ENCODE peak calls at places on chromosomes 4 and X, in ten cellular contexts. S, G, O, E, F, A, L, Q, T and M are unnamed samples. For H3K27me3, the result is how much of the 10 kb centered on the place peaks cover.

GRCh38 chr4:70746179-70746839 is 24.5 kb downstream of the RUFY3 start:
- DNase-seq in A (no peak), O (no peak), L (no peak), S (no peak), G (peak), E (no peak), Q (no peak), F (no peak), T (no peak), M (peak)

GRCh38 chr4:153950100-153950979 is 161.5 kb upstream of the SFRP2 start:
- DNase-seq in T (no peak), A (peak), F (no peak), E (no peak), O (no peak), S (peak), L (no peak), G (no peak), Q (no peak), M (no peak)

GRCh38 chrX:48974574-48974973 is 2.9 kb upstream of the KCND1 start:
- DNase-seq in O (no peak), E (no peak), S (no peak), A (no peak), G (no peak), L (no peak), T (no peak), Q (no peak), F (no peak), M (no peak)

GRCh38 chr4:20126906-20127305 is 124.8 kb upstream of the SLIT2 start:
- DNase-seq in T (no peak), Q (no peak), L (no peak), G (peak), E (no peak), O (no peak), F (no peak), A (no peak), S (no peak), M (no peak)

GRCh38 chrX:68895339-68896250 is 66.8 kb downstream of the EFNB1 start:
- DNase-seq in T (no peak), A (peak), Q (no peak), F (peak), L (no peak), E (peak), S (no peak), O (peak), G (no peak), M (no peak)

GRCh38 chr4:128481752-128482480 is 194.3 kb upstream of the PGRMC2 start:
- DNase-seq in E (no peak), Q (no peak), A (no peak), F (no peak), L (no peak), O (no peak), S (no peak), T (no peak), G (no peak), M (no peak)

GRCh38 chr4:88110826-88111225 is 47.6 kb downstream of the ABCG2 start:
- DNase-seq in E (no peak), G (no peak), T (no peak), F (no peak), A (no peak), S (no peak), Q (no peak), L (no peak), O (no peak), M (no peak)

GRCh38 chr4:113026556-113026955 is 22.9 kb upstream of the ANK2 start:
- DNase-seq in O (no peak), L (no peak), G (peak), S (no peak), A (no peak), F (no peak), T (no peak), Q (no peak), E (no peak), M (no peak)

GRCh38 chr4:178937130-178937529 is 1494.9 kb upstream of the AGA start:
- DNase-seq in F (no peak), T (no peak), A (no peak), O (no peak), G (no peak), S (no peak), E (no peak), L (no peak), Q (no peak), M (no peak)

GRCh38 chrX:15913161-15913560 is 58.5 kb upstream of the AP1S2 start:
- DNase-seq in G (no peak), F (no peak), E (no peak), Q (no peak), A (no peak), S (no peak), L (no peak), T (peak), O (no peak), M (no peak)

GRCh38 chrX:116462843-116463242 is at the start of gene CT83:
- DNase-seq in O (no peak), A (no peak), E (no peak), T (no peak), L (no peak), F (no peak), G (no peak), S (no peak), Q (no peak), M (no peak)

GRCh38 chrX:12977761-12978204 is 2.9 kb downstream of the TMSB4X start:
- DNase-seq in T (no peak), G (no peak), E (no peak), O (no peak), F (no peak), A (no peak), L (no peak), Q (no peak), S (no peak), M (no peak)

GRCh38 chrX:24748196-24748595 is 54.5 kb downstream of the POLA1 start:
- DNase-seq in F (no peak), L (no peak), E (no peak), G (no peak), O (no peak), T (no peak), Q (no peak), A (no peak), S (no peak), M (no peak)

GRCh38 chrX:137915466-137915865 is 349.5 kb downstream of the ZIC3 start:
- DNase-seq in O (no peak), S (no peak), G (no peak), F (no peak), A (no peak), Q (no peak), E (no peak), L (no peak), T (no peak), M (no peak)

GRCh38 chrX:40153335-40154221 is 55.8 kb upstream of the BCOR start:
- DNase-seq in Q (no peak), A (peak), S (peak), T (peak), O (peak), E (peak), F (peak), G (no peak), L (no peak), M (no peak)

GRCh38 chr4:145670422-145670821 is 9.5 kb upstream of the C4orf51 start:
- DNase-seq in L (no peak), Q (no peak), A (no peak), S (no peak), T (no peak), G (no peak), O (no peak), E (no peak), F (no peak), M (no peak)

GRCh38 chr4:103150677-103151076 is 47.5 kb downstream of the CENPE start:
- DNase-seq in S (no peak), G (peak), E (no peak), T (no peak), L (peak), Q (no peak), O (no peak), F (no peak), A (no peak), M (no peak)

GRCh38 chr4:7485096-7485495 is 50.4 kb upstream of the PSAPL1 start:
- DNase-seq in O (no peak), S (no peak), E (no peak), L (no peak), Q (no peak), G (no peak), T (no peak), F (peak), A (no peak), M (no peak)

GRCh38 chrX:43655151-43655676 is 885 bp upstream of the MAOA start:
- DNase-seq in E (peak), F (peak), Q (no peak), T (peak), O (peak), A (peak), S (peak), G (peak), L (no peak), M (peak)

GRCh38 chr4:21304061-21304541 is 603.8 kb downstream of the PACRGL start:
- DNase-seq in T (peak), E (no peak), Q (no peak), O (peak), L (no peak), A (no peak), G (no peak), F (peak), S (no peak), M (no peak)

GRCh38 chr4:185127021-185127925 is 15.8 kb upstream of the SLC25A4 start:
- DNase-seq in G (no peak), A (peak), T (peak), Q (no peak), F (peak), O (peak), L (no peak), S (no peak), E (no peak), M (no peak)

GRCh38 chr4:168659971-168660465 is 163.2 kb downstream of the PALLD start:
- DNase-seq in L (no peak), S (no peak), T (no peak), E (no peak), G (no peak), Q (no peak), O (no peak), A (no peak), F (no peak), M (no peak)

GRCh38 chr4:6221851-6222760 is 21.8 kb upstream of the JAKMIP1 start:
- DNase-seq in A (peak), G (no peak), E (peak), Q (no peak), S (peak), T (no peak), O (peak), F (peak), L (no peak), M (no peak)

GRCh38 chr4:22493523-22493922 is 22.3 kb downstream of the ADGRA3 start:
- DNase-seq in O (no peak), F (no peak), E (no peak), L (no peak), S (no peak), T (no peak), A (no peak), Q (no peak), G (no peak), M (no peak)

GRCh38 chrX:41265615-41266014 is 68.3 kb upstream of the DDX3X start:
- DNase-seq in G (peak), F (no peak), L (no peak), S (peak), O (no peak), E (peak), A (no peak), T (no peak), Q (no peak), M (no peak)

GRCh38 chr4:55393461-55394320 is 2.1 kb upstream of the TMEM165 start:
- DNase-seq in A (no peak), L (no peak), E (no peak), G (no peak), T (no peak), F (no peak), S (no peak), Q (no peak), O (no peak), M (no peak)

GRCh38 chrX:51459125-51459524 is 37.3 kb downstream of the NUDT11 start:
- DNase-seq in Q (no peak), T (peak), E (no peak), S (peak), L (no peak), F (no peak), A (no peak), G (peak), O (peak), M (no peak)

GRCh38 chr4:38136604-38137003 is 176.4 kb downstream of the PTTG2 start:
- DNase-seq in G (no peak), L (no peak), S (no peak), A (no peak), E (no peak), F (no peak), O (no peak), Q (no peak), T (no peak), M (no peak)

GRCh38 chr4:110869862-110870577 is 247.1 kb upstream of the PITX2 start:
- DNase-seq in L (no peak), S (no peak), T (no peak), G (no peak), F (no peak), E (no peak), Q (peak), A (no peak), O (no peak), M (no peak)

GRCh38 chrX:133053854-133054565 is 42.9 kb downstream of the USP26 start:
- DNase-seq in G (peak), A (no peak), E (no peak), L (no peak), S (no peak), O (no peak), T (no peak), F (no peak), Q (no peak), M (no peak)

GRCh38 chr4:72993876-72994275 is 75.6 kb downstream of the COX18 start:
- DNase-seq in T (no peak), L (no peak), F (no peak), E (no peak), G (no peak), A (no peak), Q (no peak), S (no peak), O (no peak), M (no peak)

GRCh38 chrX:18620349-18620748 is 51.6 kb downstream of the RS1 start:
- DNase-seq in F (no peak), T (no peak), L (no peak), G (no peak), A (peak), Q (peak), E (no peak), O (peak), S (no peak), M (no peak)

DNA sequence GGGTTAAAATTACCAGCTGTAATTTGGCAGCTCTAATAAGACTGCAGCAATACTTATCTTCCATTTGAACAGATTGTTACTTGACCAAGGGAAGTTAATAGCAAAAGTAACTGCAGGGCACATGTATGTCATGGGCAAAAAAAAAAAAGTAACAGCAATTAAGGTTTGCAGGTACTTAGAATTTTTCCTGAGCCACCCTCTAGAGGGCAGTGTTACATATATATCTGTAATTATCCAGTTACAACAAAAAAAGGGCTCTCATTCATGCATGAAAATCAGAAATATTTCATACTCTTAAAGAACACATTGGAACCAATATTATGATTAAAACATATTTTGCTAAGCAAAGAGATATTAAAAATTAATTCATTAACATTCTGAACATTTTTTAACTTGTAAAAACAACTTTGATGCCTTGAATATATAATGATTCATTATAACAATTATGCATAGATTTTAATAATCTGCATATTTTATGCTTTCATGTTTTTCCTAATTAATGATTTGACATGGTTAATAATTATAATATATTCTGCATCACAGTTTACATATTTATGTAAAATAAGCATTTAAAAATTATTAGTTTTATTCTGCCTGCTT is 25.1 kb downstream of the XIAP start:
- DNase-seq in F (no peak), L (peak), G (peak), A (peak), Q (no peak), S (peak), T (peak), E (no peak), O (peak), M (peak)
- H3K27ac ChIP-seq in F (no peak), L (no peak), G (no peak), A (no peak), Q (no peak), S (no peak), T (no peak), E (no peak), O (no peak), M (no peak)

GRCh38 chrX:151177141-151178027 is 1.0 kb downstream of the GPR50 start:
- DNase-seq in L (no peak), Q (no peak), G (no peak), O (peak), T (no peak), A (no peak), S (no peak), F (no peak), E (no peak), M (no peak)

GRCh38 chrX:151178746-151179145 is 2.4 kb downstream of the GPR50 start:
- DNase-seq in F (no peak), L (no peak), S (no peak), E (no peak), T (no peak), A (no peak), O (no peak), G (no peak), Q (no peak), M (no peak)

GRCh38 chrX:151181088-151181487 is 4.7 kb downstream of the GPR50 start:
- DNase-seq in F (no peak), E (no peak), G (no peak), L (no peak), Q (no peak), T (no peak), O (no peak), S (no peak), A (no peak), M (no peak)

GRCh38 chrX:151183233-151183632 is 6.8 kb downstream of the GPR50 start:
- DNase-seq in L (no peak), Q (no peak), F (no peak), S (no peak), E (no peak), G (no peak), O (no peak), T (no peak), A (no peak), M (no peak)

DNA sequence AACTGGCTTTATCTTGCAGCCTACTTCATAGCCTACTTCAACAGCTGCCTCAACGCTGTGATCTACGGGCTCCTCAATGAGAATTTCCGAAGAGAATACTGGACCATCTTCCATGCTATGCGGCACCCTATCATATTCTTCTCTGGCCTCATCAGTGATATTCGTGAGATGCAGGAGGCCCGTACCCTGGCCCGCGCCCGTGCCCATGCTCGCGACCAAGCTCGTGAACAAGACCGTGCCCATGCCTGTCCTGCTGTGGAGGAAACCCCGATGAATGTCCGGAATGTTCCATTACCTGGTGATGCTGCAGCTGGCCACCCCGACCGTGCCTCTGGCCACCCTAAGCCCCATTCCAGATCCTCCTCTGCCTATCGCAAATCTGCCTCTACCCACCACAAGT is 4.0 kb downstream of the GPR50 start:
- DNase-seq in F (no peak), S (no peak), L (no peak), O (no peak), G (no peak), A (no peak), Q (no peak), T (no peak), E (no peak), M (no peak)
- H3K27me3 ChIP-seq in F (under half), S (under half), L (under half), O (half or more), G (under half), A (under half), Q (under half), T (half or more), E (under half), M (under half)

GRCh38 chr4:80125252-80126177 is 52.5 kb upstream of the ANTXR2 start:
- DNase-seq in A (no peak), G (no peak), E (no peak), F (no peak), O (peak), T (no peak), S (peak), Q (no peak), L (no peak), M (no peak)
- H3K4me3 ChIP-seq in A (no peak), G (no peak), E (no peak), F (no peak), O (no peak), T (no peak), S (peak), Q (no peak), L (no peak), M (no peak)

GRCh38 chrX:108126661-108127060 is 35.1 kb downstream of the ATG4A start:
- DNase-seq in O (no peak), E (no peak), S (no peak), F (no peak), Q (no peak), G (no peak), L (no peak), A (no peak), T (no peak), M (no peak)

GRCh38 chrX:108132034-108132433 is 40.5 kb downstream of the ATG4A start:
- DNase-seq in G (no peak), E (no peak), F (no peak), O (no peak), Q (no peak), A (no peak), L (no peak), T (no peak), S (no peak), M (no peak)

GRCh38 chrX:108134724-108135123 is 43.1 kb downstream of the ATG4A start:
- DNase-seq in O (no peak), S (no peak), A (no peak), T (no peak), F (no peak), Q (no peak), E (no peak), G (no peak), L (no peak), M (no peak)

GRCh38 chrX:108130889-108131288 is 39.3 kb downstream of the ATG4A start:
- DNase-seq in A (no peak), T (no peak), L (no peak), S (no peak), E (no peak), F (no peak), G (no peak), O (no peak), Q (no peak), M (no peak)

GRCh38 chrX:108131471-108131870 is 39.9 kb downstream of the ATG4A start:
- DNase-seq in A (no peak), T (no peak), Q (no peak), E (no peak), S (no peak), G (peak), F (no peak), L (no peak), O (no peak), M (no peak)
- H3K27ac ChIP-seq in A (no peak), T (no peak), Q (no peak), E (no peak), S (no peak), G (peak), F (peak), L (no peak), O (no peak), M (peak)

GRCh38 chrX:153885208-153885787 is 675 bp downstream of the L1CAM start:
- DNase-seq in L (no peak), G (no peak), Q (no peak), T (peak), A (no peak), E (no peak), O (no peak), S (no peak), F (no peak), M (no peak)
- H3K27me3 ChIP-seq in L (under half), G (under half), Q (under half), T (under half), A (under half), E (under half), O (under half), S (under half), F (under half), M (under half)

GRCh38 chrX:37752941-37753340 is 26.9 kb upstream of the CYBB start:
- DNase-seq in O (no peak), S (no peak), Q (no peak), L (no peak), E (no peak), G (no peak), T (no peak), A (no peak), F (no peak), M (no peak)

GRCh38 chrX:37754518-37754917 is 25.3 kb upstream of the CYBB start:
- DNase-seq in Q (no peak), O (no peak), E (no peak), A (no peak), S (peak), L (no peak), G (no peak), F (no peak), T (no peak), M (no peak)

GRCh38 chrX:37755073-37755472 is 24.8 kb upstream of the CYBB start:
- DNase-seq in T (no peak), F (no peak), G (no peak), Q (peak), E (no peak), O (no peak), S (peak), A (no peak), L (no peak), M (no peak)

GRCh38 chrX:37757082-37757481 is 22.8 kb upstream of the CYBB start:
- DNase-seq in T (no peak), E (no peak), S (no peak), G (no peak), Q (no peak), L (no peak), O (no peak), A (no peak), F (no peak), M (no peak)

GRCh38 chrX:37753384-37753783 is 26.5 kb upstream of the CYBB start:
- DNase-seq in A (no peak), Q (no peak), F (no peak), S (no peak), T (no peak), E (no peak), O (no peak), L (no peak), G (no peak), M (no peak)
- H3K4me3 ChIP-seq in A (no peak), Q (no peak), F (no peak), S (peak), T (no peak), E (no peak), O (no peak), L (no peak), G (no peak), M (no peak)